ENCODE peak calls at places on chromosomes 5 and 9, in four cellular contexts. G is body of pancreas, Y is GM23338, I is fibroblast of lung. M is an unnamed sample. For H3K36me3, the result is how much of the 10 kb centered on the place peaks cover.

GRCh38 chr5:1792842-1793266 is 6.8 kb downstream of the MRPL36 start:
- DNase-seq in I (peak), G (no peak), Y (no peak), M (peak)

GRCh38 chr9:18490591-18491370 is 16.8 kb downstream of the ADAMTSL1 start:
- DNase-seq in Y (no peak), I (peak), G (no peak), M (peak)

GRCh38 chr9:35859310-35859994 is 10.7 kb downstream of the OR13J1 start:
- DNase-seq in G (no peak), I (peak), Y (no peak), M (no peak)

GRCh38 chr9:125400725-125401124 is 139.1 kb downstream of the GAPVD1 start:
- DNase-seq in G (no peak), I (no peak), Y (no peak), M (no peak)

GRCh38 chr5:132751444-132751843 is 4.2 kb downstream of the CCNI2 start:
- DNase-seq in I (no peak), G (no peak), Y (no peak), M (no peak)

GRCh38 chr5:150486402-150487198 is 21.3 kb upstream of the NDST1 start:
- DNase-seq in Y (peak), I (peak), G (peak), M (peak)

GRCh38 chr5:8470489-8470888 is 601.5 kb downstream of the MTRR start:
- DNase-seq in Y (no peak), G (no peak), I (no peak), M (no peak)

GRCh38 chr9:105690742-105691141 is 3.6 kb upstream of the TMEM38B start:
- DNase-seq in Y (peak), I (no peak), G (no peak), M (no peak)

GRCh38 chr5:37776826-37777225 is 63.0 kb downstream of the GDNF start:
- DNase-seq in Y (no peak), G (no peak), I (peak), M (no peak)

GRCh38 chr5:56259002-56259511 is 25.9 kb upstream of the ANKRD55 start:
- DNase-seq in G (no peak), Y (no peak), I (peak), M (no peak)

GRCh38 chr5:14741131-14741530 is 76.6 kb downstream of the OTULIN start:
- DNase-seq in Y (no peak), G (no peak), I (no peak), M (no peak)

GRCh38 chr5:58793888-58794287 is 211.0 kb downstream of the RAB3C start:
- DNase-seq in Y (no peak), I (no peak), G (no peak), M (no peak)

GRCh38 chr5:147483961-147484707 is 25.7 kb downstream of the DPYSL3 start:
- DNase-seq in I (peak), G (peak), Y (no peak), M (peak)

GRCh38 chr5:147485046-147485445 is 24.8 kb downstream of the DPYSL3 start:
- DNase-seq in G (no peak), Y (no peak), I (peak), M (no peak)

GRCh38 chr5:147485814-147486213 is 24.1 kb downstream of the DPYSL3 start:
- DNase-seq in I (no peak), G (no peak), Y (no peak), M (no peak)

GRCh38 chr5:147483197-147483790 is 26.6 kb downstream of the DPYSL3 start:
- DNase-seq in G (no peak), Y (no peak), I (peak), M (no peak)

GRCh38 chr5:147484708-147485020 is 25.2 kb downstream of the DPYSL3 start:
- DNase-seq in I (peak), Y (no peak), G (no peak), M (no peak)
- H3K27ac ChIP-seq in I (peak), Y (peak), G (peak), M (peak)

DNA sequence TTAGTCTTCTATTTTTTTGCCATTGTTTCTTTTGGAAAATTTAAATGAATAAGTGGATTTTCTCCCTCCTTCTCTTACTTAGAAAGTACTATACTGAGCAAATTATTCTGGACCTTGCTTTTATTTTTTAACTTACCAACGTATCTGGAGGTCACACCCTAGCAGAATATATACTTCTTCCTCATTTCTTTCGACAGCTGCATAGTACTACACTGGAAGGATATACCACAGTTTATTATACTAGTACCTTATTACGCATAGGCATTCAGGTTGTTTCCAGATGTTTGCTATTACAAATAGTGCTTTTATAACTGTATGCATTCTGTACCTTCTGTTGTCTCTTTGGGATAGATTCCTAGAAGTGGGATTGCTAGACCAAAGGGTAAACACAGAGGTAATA is 16.7 kb downstream of the RC3H2 start:
- DNase-seq in G (no peak), I (no peak), Y (no peak), M (no peak)
- H3K36me3 ChIP-seq in G (under half), I (under half), Y (under half), M (under half)

GRCh38 chr9:127647451-127647850 is 35.4 kb downstream of the STXBP1 start:
- DNase-seq in Y (no peak), G (no peak), I (no peak), M (no peak)

GRCh38 chr9:127642047-127642740 is 30.1 kb downstream of the STXBP1 start:
- DNase-seq in Y (no peak), G (no peak), I (no peak), M (no peak)

GRCh38 chr9:127644428-127644827 is 32.4 kb downstream of the STXBP1 start:
- DNase-seq in G (no peak), I (no peak), Y (no peak), M (no peak)

GRCh38 chr9:127640908-127641545 is 28.9 kb downstream of the STXBP1 start:
- DNase-seq in I (no peak), Y (no peak), G (no peak), M (no peak)

GRCh38 chr9:127644943-127645342 is 32.9 kb downstream of the STXBP1 start:
- DNase-seq in I (peak), Y (no peak), G (no peak), M (no peak)
- H3K27ac ChIP-seq in I (no peak), Y (peak), G (peak), M (no peak)

GRCh38 chr5:81549123-81549522 is 155.2 kb upstream of the ACOT12 start:
- DNase-seq in Y (no peak), I (no peak), G (no peak), M (no peak)

GRCh38 chr5:81542242-81542641 is 148.3 kb upstream of the ACOT12 start:
- DNase-seq in Y (no peak), G (no peak), I (no peak), M (no peak)

GRCh38 chr5:81545911-81546310 is 152.0 kb upstream of the ACOT12 start:
- DNase-seq in G (no peak), Y (no peak), I (peak), M (no peak)

GRCh38 chr5:81544351-81545001 is 150.5 kb upstream of the ACOT12 start:
- DNase-seq in Y (no peak), I (peak), G (no peak), M (no peak)
- H3K36me3 ChIP-seq in Y (under half), I (under half), G (under half), M (under half)

GRCh38 chr9:87381050-87381711 is 116.5 kb upstream of the DAPK1 start:
- DNase-seq in Y (no peak), I (peak), G (no peak), M (no peak)

GRCh38 chr9:87381746-87382145 is 115.9 kb upstream of the DAPK1 start:
- DNase-seq in G (no peak), I (no peak), Y (no peak), M (no peak)

GRCh38 chr9:87386490-87386889 is 111.2 kb upstream of the DAPK1 start:
- DNase-seq in I (peak), Y (no peak), G (peak), M (no peak)

GRCh38 chr9:87382902-87383301 is 114.8 kb upstream of the DAPK1 start:
- DNase-seq in I (peak), G (no peak), Y (no peak), M (no peak)

GRCh38 chr9:87383341-87384150 is 114.1 kb upstream of the DAPK1 start:
- DNase-seq in Y (no peak), G (no peak), I (peak), M (no peak)
- H3K27ac ChIP-seq in Y (no peak), G (no peak), I (no peak), M (no peak)

DNA sequence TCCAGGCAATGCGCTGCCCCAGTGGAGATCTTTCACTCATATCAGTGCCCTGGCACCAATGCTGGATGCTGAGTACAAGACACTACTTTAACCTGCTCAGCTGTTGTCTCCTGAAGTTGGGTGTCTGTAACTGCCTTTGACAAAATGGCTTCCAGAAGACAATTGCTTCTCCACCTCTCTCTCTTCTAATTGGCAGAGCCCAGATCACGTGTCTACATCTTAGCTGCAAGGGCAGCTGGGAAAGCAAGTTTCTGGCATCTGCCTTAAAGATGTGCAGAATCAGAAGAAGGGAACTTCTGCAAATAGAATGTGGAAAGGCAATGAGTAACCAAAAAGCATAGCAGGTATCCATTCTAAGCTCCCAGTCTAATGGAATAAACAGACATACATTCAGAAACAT is 81.1 kb downstream of the PDZD2 start:
- DNase-seq in I (no peak), Y (no peak), G (no peak), M (no peak)
- H3K36me3 ChIP-seq in I (under half), Y (under half), G (under half), M (under half)

DNA sequence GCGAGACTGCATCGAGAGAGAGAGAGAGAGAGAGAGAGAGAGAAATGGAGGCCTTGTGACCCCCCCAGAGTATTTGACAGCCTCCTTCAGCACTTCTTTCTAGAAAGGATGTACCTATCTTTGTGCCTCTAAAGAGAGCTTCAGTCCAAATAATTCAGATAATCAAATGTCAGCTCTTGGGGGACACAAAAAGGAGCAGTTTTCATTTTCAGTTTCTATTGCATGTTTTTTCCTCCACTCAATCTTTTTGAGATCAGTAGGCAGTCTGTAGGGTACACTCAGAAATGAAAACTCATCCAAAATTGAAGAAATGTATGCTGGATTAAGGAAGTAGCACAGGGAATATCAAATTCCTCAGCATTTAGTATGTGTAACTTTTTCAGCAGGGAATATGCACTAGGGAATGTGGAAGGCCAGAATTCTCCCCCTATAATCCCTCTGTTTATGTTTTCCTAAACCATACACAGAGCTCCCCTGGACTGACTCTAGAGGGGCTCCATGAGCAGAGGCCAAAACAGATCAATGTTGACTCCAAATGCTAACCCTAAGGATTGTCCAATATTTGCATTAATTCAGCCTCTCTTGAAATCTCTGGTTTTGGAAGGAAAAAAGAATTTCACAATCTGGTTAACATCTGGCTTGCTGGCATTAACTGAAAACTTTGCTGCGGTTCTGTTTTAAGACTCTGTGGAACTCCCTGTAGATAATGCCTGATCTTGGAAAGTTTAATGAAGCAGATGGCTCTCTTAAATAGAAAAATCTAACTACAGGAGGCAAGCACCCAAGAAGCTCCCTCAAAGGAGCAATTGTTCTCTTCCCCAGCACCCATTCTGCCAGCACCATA is 250.0 kb downstream of the CEMIP2 start:
- DNase-seq in I (no peak), Y (no peak), G (no peak), M (no peak)
- H3K27ac ChIP-seq in I (no peak), Y (peak), G (no peak), M (no peak)

GRCh38 chr9:93634311-93635185 is 58.2 kb downstream of the PHF2 start:
- DNase-seq in Y (no peak), I (no peak), G (no peak), M (no peak)
- H3K36me3 ChIP-seq in Y (under half), I (under half), G (under half), M (under half)

M was measured in aorta.